ENCODE peak calls at places on chromosomes 12 and 14, in six cellular contexts. P is IMR-90, L is trophoblast cell, R is H1, Q is mesenchymal stem cell, B is neuronal stem cell. N is an unnamed sample.

GRCh38 chr12:42296503-42297109 is 29.3 kb downstream of the ZCRB1 start:
- DNase-seq in P (no peak), L (peak), R (no peak), Q (peak), B (no peak), N (peak)

GRCh38 chr12:28824849-28825248 is 324.2 kb upstream of the FAR2 start:
- DNase-seq in P (no peak), L (no peak), R (no peak), Q (no peak), B (no peak), N (no peak)

GRCh38 chr14:72888202-72888601 is 5.7 kb downstream of the DPF3 start:
- DNase-seq in P (no peak), L (no peak), R (no peak), Q (no peak), B (no peak), N (no peak)

GRCh38 chr14:42110167-42110566 is 503.5 kb downstream of the LRFN5 start:
- DNase-seq in P (peak), L (peak), R (no peak), Q (peak), B (no peak), N (peak)

GRCh38 chr14:75372260-75372659 is 55.6 kb upstream of the JDP2 start:
- DNase-seq in P (no peak), L (no peak), R (no peak), Q (no peak), B (no peak), N (no peak)

GRCh38 chr14:78405071-78405856 is 235.1 kb downstream of the NRXN3 start:
- DNase-seq in P (no peak), L (peak), R (no peak), Q (no peak), B (no peak), N (peak)

GRCh38 chr14:55245657-55246268 is 25.5 kb upstream of the FBXO34 start:
- DNase-seq in P (peak), L (peak), R (no peak), Q (peak), B (no peak), N (peak)

GRCh38 chr14:60350366-60350720 is 101.3 kb downstream of the PPM1A start:
- DNase-seq in P (no peak), L (no peak), R (no peak), Q (no peak), B (no peak), N (peak)

GRCh38 chr12:21433525-21433924 is 3.9 kb upstream of the PYROXD1 start:
- DNase-seq in P (no peak), L (peak), R (no peak), Q (no peak), B (no peak), N (peak)

GRCh38 chr12:62361048-62361447 is 100.8 kb downstream of the USP15 start:
- DNase-seq in P (no peak), L (peak), R (no peak), Q (no peak), B (no peak), N (no peak)

GRCh38 chr12:111789779-111790178 is 23.0 kb downstream of the ALDH2 start:
- DNase-seq in P (no peak), L (no peak), R (no peak), Q (no peak), B (no peak), N (no peak)

GRCh38 chr12:107310621-107311020 is 217.3 kb upstream of the CRY1 start:
- DNase-seq in P (no peak), L (no peak), R (no peak), Q (no peak), B (no peak), N (no peak)

GRCh38 chr14:66228267-66228970 is 257.8 kb upstream of the CCDC196 start:
- DNase-seq in P (no peak), L (no peak), R (no peak), Q (no peak), B (no peak), N (no peak)

GRCh38 chr12:107349008-107349747 is 255.8 kb upstream of the CRY1 start:
- DNase-seq in P (peak), L (peak), R (no peak), Q (peak), B (no peak), N (peak)

GRCh38 chr14:75084513-75084912 is 15.1 kb downstream of the ZC2HC1C start:
- DNase-seq in P (no peak), L (peak), R (no peak), Q (no peak), B (no peak), N (no peak)

GRCh38 chr12:6285532-6286306 is 24.8 kb upstream of the PLEKHG6 start:
- DNase-seq in P (peak), L (peak), R (no peak), Q (peak), B (no peak), N (no peak)

GRCh38 chr14:64971452-64971889 is 665 bp downstream of the RAB15 start:
- DNase-seq in P (no peak), L (no peak), R (no peak), Q (no peak), B (no peak), N (no peak)

GRCh38 chr12:57887631-57888406 is 41.3 kb upstream of the CTDSP2 start:
- DNase-seq in P (peak), L (no peak), R (no peak), Q (no peak), B (no peak), N (peak)

GRCh38 chr14:59463773-59464650 is 1.2 kb downstream of the GPR135 start:
- DNase-seq in P (no peak), L (no peak), R (no peak), Q (no peak), B (no peak), N (peak)

GRCh38 chr12:77214136-77214535 is 148.8 kb upstream of the E2F7 start:
- DNase-seq in P (peak), L (peak), R (no peak), Q (no peak), B (no peak), N (no peak)

GRCh38 chr12:48997719-48998496 is 1.3 kb downstream of the DDN start:
- DNase-seq in P (no peak), L (peak), R (no peak), Q (peak), B (no peak), N (no peak)

GRCh38 chr14:95516554-95517209 is at the start of gene SYNE3:
- DNase-seq in P (no peak), L (peak), R (no peak), Q (no peak), B (no peak), N (no peak)

GRCh38 chr12:13982010-13982409 is 608 bp upstream of the GRIN2B start:
- DNase-seq in P (no peak), L (no peak), R (no peak), Q (no peak), B (peak), N (peak)

GRCh38 chr14:73242274-73242960 is 5.1 kb downstream of the PAPLN start:
- DNase-seq in P (no peak), L (no peak), R (no peak), Q (no peak), B (no peak), N (no peak)

GRCh38 chr12:123813349-123813748 is 51.2 kb downstream of the DNAH10 start:
- DNase-seq in P (peak), L (no peak), R (no peak), Q (no peak), B (no peak), N (no peak)

DNA sequence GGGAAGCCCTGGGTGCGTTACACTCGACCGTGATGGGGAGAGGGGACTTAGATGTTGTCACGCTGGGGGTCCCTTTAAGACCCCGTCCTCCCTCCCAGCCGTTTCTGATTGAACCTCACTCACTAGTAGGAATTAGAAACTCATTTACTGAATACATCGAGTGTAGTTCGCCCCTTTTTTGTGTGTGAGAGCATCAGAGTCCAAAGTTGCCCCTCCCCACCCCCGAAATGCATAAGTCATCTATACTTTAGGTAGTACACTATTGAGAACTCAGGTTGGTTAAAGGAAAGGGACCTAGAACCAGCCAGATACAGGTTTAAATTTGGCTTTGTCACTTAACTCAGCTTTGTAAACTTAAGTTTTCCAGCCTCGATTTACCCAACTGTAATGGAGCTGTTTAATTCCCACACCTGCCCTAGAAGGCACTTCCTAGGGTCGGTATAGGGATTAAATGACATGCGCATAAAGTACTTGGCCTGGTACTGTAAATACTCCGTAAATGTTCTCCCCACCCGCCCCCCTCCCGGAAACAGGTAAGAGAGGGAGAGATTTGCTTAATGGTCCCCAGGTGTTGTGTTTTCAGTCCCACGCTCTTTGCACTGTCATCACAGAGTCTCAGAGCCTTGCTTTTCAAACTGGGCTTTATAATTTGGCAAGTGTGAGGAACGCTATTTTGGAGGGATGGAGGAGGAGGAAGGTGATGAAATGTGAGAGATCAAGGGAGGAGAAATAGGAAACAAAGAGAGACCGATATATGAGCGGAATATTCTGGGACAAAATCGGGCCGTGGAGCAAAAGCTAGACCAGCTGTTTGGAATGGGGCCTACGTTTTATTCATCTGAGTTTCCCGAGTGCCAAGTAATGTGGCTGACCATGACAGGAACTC is 893 bp downstream of the SUDS3 start:
- DNase-seq in P (no peak), L (no peak), R (no peak), Q (no peak), B (peak), N (peak)
- H3K23ac ChIP-seq in P (peak), L (no peak), R (no peak), Q (no peak), B (peak), N (no peak)

GRCh38 chr12:110557300-110557699 is 25.8 kb downstream of the PPTC7 start:
- DNase-seq in P (no peak), L (no peak), R (no peak), Q (no peak), B (no peak), N (no peak)

GRCh38 chr12:110554184-110554583 is 28.9 kb downstream of the PPTC7 start:
- DNase-seq in P (no peak), L (no peak), R (no peak), Q (no peak), B (no peak), N (no peak)

GRCh38 chr12:110556705-110557104 is 26.4 kb downstream of the PPTC7 start:
- DNase-seq in P (no peak), L (no peak), R (no peak), Q (no peak), B (no peak), N (no peak)

GRCh38 chr12:110560048-110560447 is 23.1 kb downstream of the PPTC7 start:
- DNase-seq in P (no peak), L (peak), R (no peak), Q (no peak), B (no peak), N (no peak)

DNA sequence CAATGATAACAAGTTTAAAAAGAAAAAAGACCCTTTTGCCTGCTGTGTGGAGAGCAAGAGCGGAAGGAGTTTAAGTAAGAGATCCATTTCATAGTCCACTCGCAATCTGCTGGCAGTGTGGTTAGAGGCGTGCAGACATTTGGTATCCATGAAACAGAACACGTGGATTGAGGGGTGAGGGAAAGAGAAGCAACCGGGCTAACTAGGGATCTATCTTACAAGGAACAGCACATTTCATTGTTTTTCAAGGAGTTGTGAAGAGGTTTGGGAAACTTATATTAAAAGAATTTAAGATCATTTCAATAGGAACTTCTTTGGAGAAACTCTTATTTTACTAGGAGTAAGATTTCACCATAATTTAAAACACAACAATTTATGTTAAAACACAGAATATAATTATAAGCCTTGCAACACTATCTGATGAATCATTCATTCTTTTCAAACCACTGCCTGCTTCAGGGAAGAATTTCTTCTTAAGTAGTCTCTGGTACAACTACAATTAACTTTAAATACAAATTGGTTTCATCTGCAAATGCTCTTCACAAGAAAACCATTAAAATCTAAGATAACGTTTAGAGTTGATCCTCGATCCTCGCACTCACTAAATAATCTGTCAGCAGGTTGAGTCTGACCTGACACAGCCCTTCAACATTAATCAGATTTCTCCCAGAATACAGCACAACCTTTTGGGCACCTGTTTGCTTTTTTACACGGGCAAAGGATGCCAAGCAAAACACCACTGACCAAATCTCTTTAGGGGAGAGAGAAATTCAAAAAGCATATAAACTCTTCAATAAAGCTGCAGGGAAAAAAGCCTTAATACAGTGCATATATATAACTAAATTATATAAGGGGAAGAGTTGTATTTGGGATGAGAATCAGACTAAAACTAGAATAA is 27.4 kb downstream of the PPTC7 start:
- DNase-seq in P (peak), L (peak), R (no peak), Q (peak), B (no peak), N (no peak)
- H3K4me3 ChIP-seq in P (no peak), L (no peak), R (no peak), Q (peak), B (no peak), N (no peak)

GRCh38 chr14:23538049-23538718 is 13.4 kb downstream of the ZFHX2 start:
- DNase-seq in P (no peak), L (no peak), R (no peak), Q (no peak), B (no peak), N (peak)

GRCh38 chr14:23538785-23539184 is 12.8 kb downstream of the ZFHX2 start:
- DNase-seq in P (peak), L (no peak), R (no peak), Q (no peak), B (no peak), N (peak)

GRCh38 chr14:23539867-23540469 is 11.6 kb downstream of the ZFHX2 start:
- DNase-seq in P (no peak), L (no peak), R (no peak), Q (no peak), B (no peak), N (no peak)

GRCh38 chr14:23537351-23538048 is 14.1 kb downstream of the ZFHX2 start:
- DNase-seq in P (peak), L (peak), R (peak), Q (no peak), B (no peak), N (peak)

DNA sequence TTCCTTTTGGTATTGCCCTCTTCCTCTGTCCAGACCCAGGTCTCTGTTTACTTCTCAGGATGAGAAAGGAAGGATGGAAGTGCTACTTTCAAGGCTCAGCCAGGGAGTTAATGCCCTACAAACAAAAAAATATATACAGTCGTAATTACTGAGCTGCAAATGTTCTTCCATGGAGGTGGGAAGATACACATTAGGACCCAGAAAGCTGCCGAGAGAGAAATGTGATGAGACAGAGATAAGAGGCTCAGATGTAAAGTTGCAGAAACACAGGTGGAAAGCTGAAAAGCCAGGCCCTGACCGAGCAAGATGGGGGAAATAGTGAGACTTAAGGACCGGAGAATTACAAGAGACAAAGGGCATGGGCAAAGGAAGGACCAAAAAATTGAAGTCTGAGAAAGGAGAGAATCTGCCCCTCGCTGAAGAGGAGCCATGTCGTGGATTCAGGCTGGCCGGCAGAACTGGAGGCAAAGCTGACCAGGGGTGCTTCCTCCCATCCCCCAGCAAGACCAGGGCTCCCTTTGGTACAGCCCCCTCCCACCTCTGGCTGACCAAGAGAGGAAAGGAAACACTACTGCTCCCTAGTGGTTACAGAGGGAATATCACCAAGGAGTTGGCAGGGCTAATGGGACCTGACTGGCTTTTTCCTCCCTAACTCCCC is 12.2 kb downstream of the ZFHX2 start:
- DNase-seq in P (peak), L (peak), R (no peak), Q (peak), B (peak), N (peak)
- H2AK5ac ChIP-seq in P (no peak), L (no peak), R (peak), Q (no peak), B (no peak), N (peak)

GRCh38 chr14:21269252-21270046 is at the start of gene HNRNPC:
- DNase-seq in P (peak), L (peak), R (peak), Q (peak), B (peak), N (peak)
- H3K23ac ChIP-seq in P (peak), L (no peak), R (no peak), Q (peak), B (peak), N (peak)

GRCh38 chr12:68619541-68619940 is 8.8 kb downstream of the RAP1B start:
- DNase-seq in P (no peak), L (no peak), R (no peak), Q (no peak), B (no peak), N (no peak)

GRCh38 chr12:68622250-68622649 is 11.6 kb downstream of the RAP1B start:
- DNase-seq in P (no peak), L (no peak), R (no peak), Q (peak), B (no peak), N (no peak)

GRCh38 chr12:68623059-68623458 is 12.4 kb downstream of the RAP1B start:
- DNase-seq in P (no peak), L (no peak), R (no peak), Q (no peak), B (no peak), N (no peak)

GRCh38 chr12:68620528-68620927 is 9.8 kb downstream of the RAP1B start:
- DNase-seq in P (no peak), L (no peak), R (no peak), Q (no peak), B (no peak), N (no peak)

GRCh38 chr12:68621092-68622081 is 10.7 kb downstream of the RAP1B start:
- DNase-seq in P (no peak), L (no peak), R (no peak), Q (peak), B (no peak), N (peak)
- H3K4me3 ChIP-seq in P (no peak), L (no peak), R (no peak), Q (no peak), B (no peak), N (no peak)

GRCh38 chr14:91113829-91114078 is at the start of gene DGLUCY:
- DNase-seq in P (peak), L (peak), R (no peak), Q (peak), B (no peak), N (no peak)
- H2AK5ac ChIP-seq in P (peak), L (peak), R (peak), Q (peak), B (peak), N (peak)

DNA sequence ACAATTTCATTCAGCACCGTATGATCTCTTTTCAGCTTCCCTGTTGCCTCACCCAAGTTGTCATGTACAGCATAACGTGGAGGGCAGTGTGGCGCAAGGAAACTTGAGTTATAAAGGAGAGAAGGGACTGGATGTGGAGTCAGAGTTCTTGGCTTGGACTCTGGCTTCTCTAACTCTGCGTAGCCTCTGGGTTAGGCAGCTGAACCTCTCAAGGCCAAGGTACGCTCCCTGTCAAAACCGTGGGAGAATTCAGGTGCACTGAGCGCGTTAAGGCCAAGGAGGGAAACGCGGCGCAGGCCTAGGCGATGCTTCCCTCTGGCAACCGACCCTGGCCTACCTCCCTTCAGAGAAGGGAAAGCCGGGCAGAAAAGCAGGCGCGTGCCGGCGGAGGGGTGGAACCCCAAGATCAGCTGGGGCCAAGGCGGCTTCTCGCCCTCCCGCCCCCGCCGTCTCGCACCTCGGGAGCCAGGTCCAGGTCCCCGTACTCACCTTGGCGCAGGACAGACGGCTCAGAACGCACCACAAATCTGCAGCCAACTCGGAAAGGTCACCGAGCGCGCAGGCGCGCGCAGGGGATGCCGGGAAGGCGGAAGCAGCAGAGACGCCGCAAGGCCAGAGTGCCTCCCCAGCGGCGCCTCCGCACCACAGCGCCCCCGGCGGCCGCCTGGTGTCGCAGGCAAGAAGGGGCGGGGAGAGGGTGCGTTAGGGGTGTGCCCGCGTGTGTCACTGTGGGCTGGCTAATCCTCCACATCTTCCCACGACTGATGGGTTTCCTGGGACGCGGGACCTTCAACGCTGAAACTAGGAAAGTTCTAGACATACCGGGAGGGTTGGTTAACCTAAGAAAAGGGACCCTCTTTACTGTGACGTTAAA is 7.0 kb upstream of the TDRD9 start:
- DNase-seq in P (peak), L (peak), R (peak), Q (peak), B (peak), N (peak)
- H3K23ac ChIP-seq in P (peak), L (no peak), R (no peak), Q (peak), B (peak), N (no peak)